ENCODE peak calls at places on chromosomes 4 and X, in five cellular contexts. One of them, this sample, is unnamed.

GRCh38 chr4:40995850-40996249 is 218.5 kb downstream of the APBB2 start:
- DNase-seq in hepatocyte: no peak
- DNase-seq in progenitor cell of endocrine pancreas: no peak
- DNase-seq in fibroblast of lung: peak; percentile 88
- DNase-seq in HCT116: no peak
- DNase-seq in this sample: no peak

GRCh38 chrX:139475432-139475831 is 55.1 kb upstream of the F9 start:
- DNase-seq in progenitor cell of endocrine pancreas: no peak
- DNase-seq in hepatocyte: no peak
- DNase-seq in fibroblast of lung: no peak
- DNase-seq in HCT116: no peak
- DNase-seq in this sample: no peak

GRCh38 chrX:111886678-111887077 is 10.7 kb downstream of the TRPC5OS start:
- DNase-seq in progenitor cell of endocrine pancreas: no peak
- DNase-seq in hepatocyte: no peak
- DNase-seq in fibroblast of lung: no peak
- DNase-seq in HCT116: no peak
- DNase-seq in this sample: no peak

GRCh38 chr4:38818441-38818976 is 13.9 kb upstream of the TLR1 start:
- DNase-seq in HCT116: no peak
- DNase-seq in hepatocyte: peak; percentile 9
- DNase-seq in fibroblast of lung: no peak
- DNase-seq in progenitor cell of endocrine pancreas: no peak
- DNase-seq in this sample: no peak

GRCh38 chrX:87706134-87706533 is 188.5 kb downstream of the KLHL4 start:
- DNase-seq in HCT116: no peak
- DNase-seq in progenitor cell of endocrine pancreas: no peak
- DNase-seq in hepatocyte: no peak
- DNase-seq in fibroblast of lung: no peak
- DNase-seq in this sample: no peak

GRCh38 chrX:53086464-53086863 is 4.3 kb downstream of the TSPYL2 start:
- DNase-seq in fibroblast of lung: no peak
- DNase-seq in HCT116: no peak
- DNase-seq in progenitor cell of endocrine pancreas: no peak
- DNase-seq in hepatocyte: no peak
- DNase-seq in this sample: no peak

GRCh38 chrX:51568586-51568985 is 50.1 kb downstream of the CENPVL3 start:
- DNase-seq in HCT116: no peak
- DNase-seq in fibroblast of lung: peak; percentile 57
- DNase-seq in hepatocyte: no peak
- DNase-seq in progenitor cell of endocrine pancreas: no peak
- DNase-seq in this sample: no peak

GRCh38 chr4:53840643-53841042 is 223.8 kb downstream of the CHIC2 start:
- DNase-seq in HCT116: no peak
- DNase-seq in hepatocyte: peak; percentile 31
- DNase-seq in fibroblast of lung: peak; percentile 62
- DNase-seq in progenitor cell of endocrine pancreas: no peak
- DNase-seq in this sample: no peak

GRCh38 chrX:71652405-71652804 is 14.9 kb upstream of the LOC101059915 start:
- DNase-seq in progenitor cell of endocrine pancreas: no peak
- DNase-seq in hepatocyte: peak; percentile 64
- DNase-seq in fibroblast of lung: peak; percentile 36
- DNase-seq in HCT116: peak; percentile 23
- DNase-seq in this sample: peak; percentile 60

GRCh38 chr4:119788334-119789266 is 160.0 kb upstream of the PDE5A start:
- DNase-seq in HCT116: no peak
- DNase-seq in fibroblast of lung: no peak
- DNase-seq in hepatocyte: no peak
- DNase-seq in progenitor cell of endocrine pancreas: no peak
- DNase-seq in this sample: no peak

GRCh38 chr4:87461281-87461700 is 38.9 kb downstream of the NUDT9 start:
- DNase-seq in HCT116: no peak
- DNase-seq in hepatocyte: no peak
- DNase-seq in fibroblast of lung: peak; percentile 51
- DNase-seq in progenitor cell of endocrine pancreas: no peak
- DNase-seq in this sample: no peak

GRCh38 chr4:184850431-184851199 is 24.8 kb upstream of the ACSL1 start:
- DNase-seq in fibroblast of lung: no peak
- DNase-seq in progenitor cell of endocrine pancreas: no peak
- DNase-seq in hepatocyte: no peak
- DNase-seq in HCT116: no peak
- DNase-seq in this sample: no peak

GRCh38 chrX:153381684-153382532 is 19.2 kb downstream of the PNMA6E start:
- DNase-seq in HCT116: no peak
- DNase-seq in progenitor cell of endocrine pancreas: no peak
- DNase-seq in fibroblast of lung: peak; percentile 83
- DNase-seq in hepatocyte: peak; percentile 75
- DNase-seq in this sample: no peak

GRCh38 chr4:94181815-94182214 is 25.9 kb upstream of the SMARCAD1 start:
- DNase-seq in fibroblast of lung: no peak
- DNase-seq in progenitor cell of endocrine pancreas: no peak
- DNase-seq in HCT116: no peak
- DNase-seq in hepatocyte: no peak
- DNase-seq in this sample: no peak

GRCh38 chrX:140504371-140505324 is at the start of gene SOX3:
- DNase-seq in progenitor cell of endocrine pancreas: no peak
- DNase-seq in HCT116: no peak
- DNase-seq in fibroblast of lung: no peak
- DNase-seq in hepatocyte: no peak
- DNase-seq in this sample: no peak

GRCh38 chrX:118893923-118894322 is 70.3 kb downstream of the ZCCHC12 start:
- DNase-seq in HCT116: no peak
- DNase-seq in hepatocyte: no peak
- DNase-seq in fibroblast of lung: no peak
- DNase-seq in progenitor cell of endocrine pancreas: no peak
- DNase-seq in this sample: no peak

GRCh38 chr4:162700815-162701361 is 465.8 kb downstream of the NAF1 start:
- DNase-seq in fibroblast of lung: no peak
- DNase-seq in HCT116: no peak
- DNase-seq in hepatocyte: no peak
- DNase-seq in progenitor cell of endocrine pancreas: no peak
- DNase-seq in this sample: no peak

GRCh38 chr4:112514079-112514448 is 1.9 kb downstream of the NEUROG2 start:
- DNase-seq in progenitor cell of endocrine pancreas: no peak
- DNase-seq in hepatocyte: no peak
- DNase-seq in HCT116: no peak
- DNase-seq in fibroblast of lung: no peak
- DNase-seq in this sample: peak; percentile 46

GRCh38 chrX:291411-291901 is 10.3 kb downstream of the PLCXD1 start:
- DNase-seq in fibroblast of lung: no peak
- DNase-seq in hepatocyte: no peak
- DNase-seq in HCT116: no peak
- DNase-seq in progenitor cell of endocrine pancreas: no peak
- DNase-seq in this sample: no peak

GRCh38 chr4:121594796-121595526 is 101.8 kb downstream of the ANXA5 start:
- DNase-seq in HCT116: no peak
- DNase-seq in hepatocyte: peak; percentile 13
- DNase-seq in progenitor cell of endocrine pancreas: no peak
- DNase-seq in fibroblast of lung: peak; percentile 55
- DNase-seq in this sample: no peak

GRCh38 chr4:38119663-38120374 is 159.6 kb downstream of the PTTG2 start:
- DNase-seq in HCT116: no peak
- DNase-seq in progenitor cell of endocrine pancreas: no peak
- DNase-seq in hepatocyte: peak; percentile 53
- DNase-seq in fibroblast of lung: peak; percentile 82
- DNase-seq in this sample: no peak